ENCODE peak calls at places on chromosomes 13 and 19, in ten cellular contexts. A is caudate nucleus; Z is psoas muscle; J is AG04450; Q is aorta; N is NCI-H2029 treated with DMSO at 0.1 percent for 48 hours; R is iPS-NIHi11; F is iris pigment epithelial cell; G is stimulated activated CD4-positive, alpha-beta T cell treated with anti-CD3 and anti-CD28 coated beads, Interleukin-12 subunit alpha, Interleukin-12 subunit beta, amount 100 ng/mL, for 48 hours; I is RPMI8226. S is an unnamed sample.

GRCh38 chr13:59991395-59991794 is 172.3 kb downstream of the DIAPH3 start:
- DNase-seq in A (no peak), Z (no peak), J (no peak), Q (no peak), N (no peak), R (no peak), F (no peak), G (no peak), I (no peak), S (no peak)

GRCh38 chr13:22740264-22740663 is 440.5 kb upstream of the SGCG start:
- DNase-seq in A (no peak), Z (no peak), J (no peak), Q (no peak), N (no peak), R (no peak), F (no peak), G (no peak), I (no peak), S (peak; percentile 10)

GRCh38 chr13:106599875-106600797 is 32.2 kb upstream of the ARGLU1 start:
- DNase-seq in A (no peak), Z (no peak), J (peak; percentile 36), Q (no peak), N (no peak), R (no peak), F (peak; percentile 90), G (no peak), I (peak; percentile 23), S (no peak)

GRCh38 chr13:21837841-21838551 is 167.1 kb downstream of the FGF9 start:
- DNase-seq in A (no peak), Z (no peak), J (no peak), Q (no peak), N (no peak), R (peak; percentile 29), F (no peak), G (no peak), I (no peak), S (no peak)

GRCh38 chr13:57633141-57633949 is 1.8 kb downstream of the PCDH17 start:
- DNase-seq in A (peak; percentile 87), Z (peak; percentile 74), J (no peak), Q (peak; percentile 89), N (no peak), R (peak; percentile 76), F (no peak), G (no peak), I (no peak), S (peak; percentile 70)

GRCh38 chr13:26895081-26895807 is 134.7 kb upstream of the GPR12 start:
- DNase-seq in A (no peak), Z (no peak), J (no peak), Q (no peak), N (no peak), R (peak; percentile 23), F (no peak), G (no peak), I (no peak), S (no peak)

GRCh38 chr13:48571121-48571901 is 38.4 kb upstream of the RCBTB2 start:
- DNase-seq in A (no peak), Z (no peak), J (peak; percentile 56), Q (no peak), N (no peak), R (no peak), F (peak; percentile 88), G (no peak), I (peak; percentile 31), S (no peak)

GRCh38 chr13:74825170-74825948 is 656.6 kb downstream of the TBC1D4 start:
- DNase-seq in A (no peak), Z (no peak), J (no peak), Q (no peak), N (no peak), R (no peak), F (peak; percentile 93), G (no peak), I (no peak), S (no peak)

GRCh38 chr19:35476149-35476548 is 14.1 kb downstream of the KRTDAP start:
- DNase-seq in A (no peak), Z (no peak), J (no peak), Q (no peak), N (no peak), R (peak; percentile 65), F (no peak), G (no peak), I (no peak), S (peak; percentile 30)

GRCh38 chr19:48874309-48875135 is 2.3 kb downstream of the PPP1R15A start:
- DNase-seq in A (no peak), Z (peak; percentile 70), J (no peak), Q (no peak), N (no peak), R (no peak), F (peak; percentile 62), G (no peak), I (no peak), S (no peak)

GRCh38 chr13:48496796-48497195 is 36.1 kb downstream of the RCBTB2 start:
- DNase-seq in A (no peak), Z (no peak), J (no peak), Q (no peak), N (no peak), R (no peak), F (no peak), G (no peak), I (no peak), S (no peak)

GRCh38 chr13:31200636-31200970 is 828 bp downstream of the B3GLCT start:
- DNase-seq in A (peak; percentile 71), Z (peak; percentile 75), J (no peak), Q (peak; percentile 88), N (no peak), R (no peak), F (peak; percentile 20), G (peak; percentile 40), I (peak; percentile 39), S (peak; percentile 53)

GRCh38 chr19:42515241-42515832 is 12.9 kb downstream of the CEACAM1 start:
- DNase-seq in A (no peak), Z (no peak), J (no peak), Q (no peak), N (no peak), R (no peak), F (no peak), G (no peak), I (no peak), S (no peak)

GRCh38 chr13:92843549-92843948 is 383.1 kb upstream of the GPC6 start:
- DNase-seq in A (no peak), Z (no peak), J (peak; percentile 4), Q (no peak), N (peak; percentile 91), R (no peak), F (peak; percentile 53), G (no peak), I (peak; percentile 4), S (no peak)

GRCh38 chr19:19157808-19158207 is 12.3 kb downstream of the MEF2B start:
- DNase-seq in A (no peak), Z (no peak), J (no peak), Q (no peak), N (no peak), R (no peak), F (no peak), G (no peak), I (no peak), S (no peak)

GRCh38 chr19:38433268-38433733 is at the start of gene RYR1:
- DNase-seq in A (peak; percentile 1), Z (peak; percentile 96), J (no peak), Q (peak; percentile 86), N (no peak), R (peak; percentile 95), F (peak; percentile 33), G (peak; percentile 60), I (peak; percentile 75), S (peak; percentile 86)

GRCh38 chr13:111090169-111090568 is 24.9 kb upstream of the ARHGEF7 start:
- DNase-seq in A (no peak), Z (no peak), J (no peak), Q (no peak), N (no peak), R (no peak), F (no peak), G (no peak), I (no peak), S (no peak)

GRCh38 chr13:94454906-94455305 is 24.6 kb downstream of the DCT start:
- DNase-seq in A (no peak), Z (no peak), J (no peak), Q (no peak), N (no peak), R (no peak), F (peak; percentile 14), G (peak; percentile 8), I (no peak), S (no peak)

GRCh38 chr13:112905990-112906641 is 62.9 kb upstream of the MCF2L start:
- DNase-seq in A (no peak), Z (no peak), J (no peak), Q (peak; percentile 67), N (peak; percentile 16), R (peak; percentile 90), F (no peak), G (no peak), I (peak; percentile 70), S (peak; percentile 89)

GRCh38 chr13:109541081-109541480 is 245.3 kb downstream of the IRS2 start:
- DNase-seq in A (no peak), Z (no peak), J (no peak), Q (no peak), N (no peak), R (no peak), F (no peak), G (no peak), I (no peak), S (no peak)

GRCh38 chr19:48413879-48414623 is 20.6 kb downstream of the GRIN2D start:
- DNase-seq in A (no peak), Z (no peak), J (no peak), Q (no peak), N (no peak), R (no peak), F (no peak), G (no peak), I (no peak), S (no peak)

GRCh38 chr13:49340161-49340560 is 92.4 kb downstream of the CDADC1 start:
- DNase-seq in A (no peak), Z (no peak), J (no peak), Q (no peak), N (no peak), R (no peak), F (no peak), G (no peak), I (no peak), S (no peak)

GRCh38 chr13:99830931-99831330 is 140.6 kb downstream of the ZIC5 start:
- DNase-seq in A (no peak), Z (no peak), J (no peak), Q (no peak), N (no peak), R (peak; percentile 65), F (no peak), G (no peak), I (no peak), S (peak; percentile 42)

GRCh38 chr13:41919031-41919740 is 41.7 kb downstream of the VWA8 start:
- DNase-seq in A (no peak), Z (no peak), J (no peak), Q (no peak), N (no peak), R (peak; percentile 21), F (no peak), G (no peak), I (no peak), S (no peak)

GRCh38 chr19:50858896-50859295 is 4.2 kb downstream of the KLK3 start:
- DNase-seq in A (no peak), Z (no peak), J (no peak), Q (no peak), N (no peak), R (peak; percentile 48), F (no peak), G (no peak), I (peak; percentile 73), S (peak; percentile 23)

GRCh38 chr13:25860265-25860664 is 191.6 kb downstream of the SHISA2 start:
- DNase-seq in A (no peak), Z (no peak), J (no peak), Q (no peak), N (no peak), R (no peak), F (no peak), G (no peak), I (no peak), S (no peak)

GRCh38 chr19:39474139-39474620 is 6.5 kb upstream of the TIMM50 start:
- DNase-seq in A (no peak), Z (peak; percentile 82), J (no peak), Q (peak; percentile 88), N (peak; percentile 5), R (peak; percentile 91), F (peak; percentile 17), G (peak; percentile 60), I (peak; percentile 43), S (peak; percentile 77)